ENCODE peak calls at places on chromosomes 3 and 15, in seven cellular contexts. F is OCI-LY7, K is gastrocnemius medialis, Z is tibial nerve, J is mucosa of descending colon, L is endodermal cell, R is lung. E is an unnamed sample. For H3K36me3, the result is how much of the 10 kb centered on the place peaks cover.

GRCh38 chr3:114660124-114660523 is 366.3 kb downstream of the TIGIT start:
- DNase-seq in F (no peak), K (no peak), Z (no peak), J (peak), L (no peak), R (no peak), E (no peak)

GRCh38 chr15:63560741-63561448 is 36.3 kb upstream of the FBXL22 start:
- DNase-seq in F (no peak), K (no peak), Z (no peak), J (no peak), L (no peak), R (no peak), E (no peak)

GRCh38 chr3:64687781-64688515 is at the start of gene ADAMTS9:
- DNase-seq in F (no peak), K (peak), Z (peak), J (peak), L (peak), R (peak), E (peak)

GRCh38 chr3:161415506-161416231 is 44.4 kb upstream of the SPTSSB start:
- DNase-seq in F (no peak), K (no peak), Z (no peak), J (no peak), L (no peak), R (no peak), E (no peak)

GRCh38 chr3:71873093-71873611 is 88.2 kb upstream of the PROK2 start:
- DNase-seq in F (no peak), K (no peak), Z (no peak), J (no peak), L (no peak), R (no peak), E (no peak)

GRCh38 chr3:59240856-59241255 is 191.0 kb upstream of the CFAP20DC start:
- DNase-seq in F (no peak), K (no peak), Z (no peak), J (no peak), L (no peak), R (no peak), E (no peak)

GRCh38 chr15:73981761-73982222 is 10.3 kb downstream of the STOML1 start:
- DNase-seq in F (no peak), K (no peak), Z (no peak), J (no peak), L (no peak), R (no peak), E (no peak)

GRCh38 chr15:38593523-38593922 is 28.9 kb upstream of the RASGRP1 start:
- DNase-seq in F (no peak), K (no peak), Z (no peak), J (no peak), L (no peak), R (peak), E (no peak)

GRCh38 chr3:158420654-158421396 is 150.2 kb upstream of the MLF1 start:
- DNase-seq in F (no peak), K (no peak), Z (no peak), J (no peak), L (no peak), R (no peak), E (no peak)

GRCh38 chr3:32452009-32452408 is 50.6 kb downstream of the CMTM6 start:
- DNase-seq in F (no peak), K (no peak), Z (no peak), J (no peak), L (no peak), R (no peak), E (no peak)

GRCh38 chr3:38003817-38004414 is 13.3 kb downstream of the VILL start:
- DNase-seq in F (no peak), K (no peak), Z (no peak), J (peak), L (no peak), R (no peak), E (peak)
- TF ChIP-seq CTCF in F (no peak), K (no peak), Z (no peak), J (no peak), L (no peak), R (no peak), E (no peak)

GRCh38 chr3:46933261-46933660 is 43.3 kb downstream of the CCDC12 start:
- DNase-seq in F (no peak), K (no peak), Z (no peak), J (no peak), L (no peak), R (no peak), E (no peak)
- H3K36me3 ChIP-seq in F (half or more), K (under half), Z (under half), J (under half), L (under half), R (under half), E (under half)

DNA sequence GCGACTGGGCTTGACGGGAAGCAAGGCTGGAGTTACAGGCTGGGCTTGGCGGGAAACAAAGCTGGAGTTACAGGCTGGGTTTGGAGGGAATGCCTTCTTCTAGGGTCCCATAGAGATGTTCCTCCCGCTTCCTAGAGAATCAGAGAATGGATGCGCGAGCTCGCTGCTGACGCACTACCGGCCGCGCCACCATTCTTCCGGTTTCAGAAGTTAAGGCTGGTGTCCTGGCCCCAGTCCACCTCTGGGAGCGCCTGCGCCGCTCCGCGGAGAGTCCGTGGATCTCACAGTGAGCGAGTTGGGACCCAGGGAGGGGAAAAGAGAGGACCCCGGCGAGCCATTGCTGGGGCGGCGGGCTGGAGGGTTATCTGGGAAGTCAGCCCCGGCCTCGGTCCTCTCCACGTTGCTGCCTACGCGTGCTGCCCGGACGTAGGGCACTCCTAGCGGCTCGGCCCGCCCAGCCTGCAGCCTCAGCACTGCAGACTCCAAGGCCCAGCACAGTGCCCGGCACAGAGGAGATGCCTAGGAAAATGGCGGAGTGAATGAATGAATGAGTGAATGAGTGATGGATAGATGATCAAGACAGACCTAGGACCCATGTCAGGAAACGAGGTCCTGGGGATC is at the start of gene ZNF502:
- DNase-seq in F (no peak), K (peak), Z (peak), J (peak), L (peak), R (peak), E (peak)
- TF ChIP-seq CTCF in F (no peak), K (peak), Z (peak), J (no peak), L (no peak), R (peak), E (peak)

GRCh38 chr15:96336643-96337353 is 6.3 kb downstream of the NR2F2 start:
- DNase-seq in F (no peak), K (no peak), Z (no peak), J (no peak), L (peak), R (no peak), E (peak)
- H3K36me3 ChIP-seq in F (under half), K (under half), Z (half or more), J (under half), L (under half), R (under half), E (under half)

GRCh38 chr3:130539005-130539404 is 22.0 kb downstream of the COL6A6 start:
- DNase-seq in F (peak), K (no peak), Z (no peak), J (peak), L (peak), R (peak), E (peak)
- TF ChIP-seq CTCF in F (peak), K (no peak), Z (peak), J (peak), L (peak), R (peak), E (peak)

DNA sequence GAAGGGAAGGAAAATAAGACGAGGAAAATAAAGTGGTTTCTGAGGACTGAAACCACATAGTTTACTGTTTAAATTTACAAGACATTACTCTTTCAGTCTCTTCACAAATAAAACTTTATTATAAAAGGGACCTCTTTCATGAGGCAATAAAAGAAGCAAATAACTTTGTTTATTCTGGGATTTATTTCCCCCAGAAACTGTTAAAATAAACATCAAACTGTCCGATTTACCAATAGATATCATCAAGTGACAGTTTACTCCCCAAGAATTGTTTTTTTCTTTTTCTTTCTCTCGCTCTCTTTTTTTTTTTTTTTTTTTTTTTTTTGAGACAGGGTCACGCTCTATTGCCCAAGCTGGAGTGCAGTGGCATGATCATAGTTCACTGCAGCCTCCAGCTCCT is 54.1 kb downstream of the SLC28A2 start:
- DNase-seq in F (no peak), K (no peak), Z (no peak), J (no peak), L (no peak), R (no peak), E (no peak)
- H3K36me3 ChIP-seq in F (under half), K (under half), Z (under half), J (under half), L (under half), R (under half), E (under half)